ENCODE peak calls at places on chromosomes 16 and 17, in seven cellular contexts. G is A549, B is ovary, W is uterus, M is heart left ventricle, V is lower leg skin, Y is breast epithelium. T is an unnamed sample.

GRCh38 chr17:3557768-3558583 is at the start of gene TRPV3:
- DNase-seq in G (no peak), B (no peak), W (no peak), M (no peak), V (peak; percentile 90), Y (no peak), T (peak; percentile 82)

GRCh38 chr17:79046501-79047280 is 22.7 kb downstream of the C1QTNF1 start:
- DNase-seq in G (no peak), B (no peak), W (peak; percentile 61), M (no peak), V (no peak), Y (no peak), T (no peak)

GRCh38 chr16:81779540-81780320 is 639 bp downstream of the PLCG2 start:
- DNase-seq in G (peak; percentile 48), B (no peak), W (no peak), M (peak; percentile 78), V (peak; percentile 88), Y (no peak), T (no peak)

GRCh38 chr16:4053663-4054479 is 62.4 kb downstream of the ADCY9 start:
- DNase-seq in G (no peak), B (peak; percentile 50), W (peak; percentile 64), M (peak; percentile 76), V (peak; percentile 96), Y (peak; percentile 69), T (no peak)

GRCh38 chr16:11585460-11586374 is 1.0 kb downstream of the LITAF start:
- DNase-seq in G (no peak), B (peak; percentile 43), W (peak; percentile 35), M (peak; percentile 69), V (no peak), Y (no peak), T (no peak)

GRCh38 chr17:41912925-41913324 is 5.8 kb downstream of the ACLY start:
- DNase-seq in G (no peak), B (no peak), W (no peak), M (no peak), V (no peak), Y (no peak), T (no peak)

GRCh38 chr17:65892912-65893377 is 299.0 kb downstream of the CEP112 start:
- DNase-seq in G (no peak), B (no peak), W (no peak), M (no peak), V (no peak), Y (no peak), T (no peak)

GRCh38 chr16:23055481-23055880 is 93.8 kb downstream of the USP31 start:
- DNase-seq in G (no peak), B (no peak), W (no peak), M (no peak), V (no peak), Y (no peak), T (no peak)

GRCh38 chr16:73031155-73031866 is 16.6 kb downstream of the ZFHX3 start:
- DNase-seq in G (no peak), B (no peak), W (no peak), M (no peak), V (no peak), Y (no peak), T (no peak)

GRCh38 chr16:81005644-81006471 is 827 bp downstream of the CMC2 start:
- DNase-seq in G (no peak), B (peak; percentile 62), W (no peak), M (no peak), V (peak; percentile 95), Y (no peak), T (no peak)

GRCh38 chr17:49585422-49586027 is 9.9 kb downstream of the NXPH3 start:
- DNase-seq in G (peak; percentile 72), B (no peak), W (no peak), M (no peak), V (no peak), Y (no peak), T (no peak)

GRCh38 chr17:65931246-65932149 is 260.4 kb downstream of the CEP112 start:
- DNase-seq in G (no peak), B (no peak), W (no peak), M (peak; percentile 54), V (no peak), Y (no peak), T (no peak)

GRCh38 chr17:3030096-3030495 is 33.3 kb downstream of the OR1D5 start:
- DNase-seq in G (no peak), B (no peak), W (no peak), M (no peak), V (no peak), Y (no peak), T (no peak)

GRCh38 chr17:63150994-63151464 is 185.0 kb downstream of the TANC2 start:
- DNase-seq in G (no peak), B (no peak), W (no peak), M (no peak), V (no peak), Y (no peak), T (no peak)

GRCh38 chr17:39099686-39100293 is 51.6 kb downstream of the PLXDC1 start:
- DNase-seq in G (no peak), B (peak; percentile 94), W (peak; percentile 80), M (no peak), V (no peak), Y (no peak), T (no peak)

GRCh38 chr17:41624208-41625101 is at the start of gene KRT17:
- DNase-seq in G (no peak), B (no peak), W (no peak), M (peak; percentile 39), V (no peak), Y (peak; percentile 71), T (no peak)

GRCh38 chr16:23402100-23402499 is 50.9 kb downstream of the COG7 start:
- DNase-seq in G (no peak), B (no peak), W (no peak), M (no peak), V (no peak), Y (no peak), T (no peak)

GRCh38 chr17:36816889-36817288 is 120.4 kb upstream of the LHX1 start:
- DNase-seq in G (no peak), B (no peak), W (no peak), M (no peak), V (no peak), Y (no peak), T (no peak)

GRCh38 chr17:57215317-57215716 is 41.0 kb upstream of the MSI2 start:
- DNase-seq in G (no peak), B (no peak), W (no peak), M (no peak), V (no peak), Y (peak; percentile 65), T (no peak)

GRCh38 chr16:50747206-50747956 is 5.5 kb downstream of the CYLD start:
- DNase-seq in G (no peak), B (no peak), W (no peak), M (no peak), V (no peak), Y (no peak), T (no peak)

GRCh38 chr17:44218344-44219125 is 940 bp downstream of the UBTF start:
- DNase-seq in G (peak; percentile 75), B (peak; percentile 87), W (peak; percentile 90), M (peak; percentile 95), V (peak; percentile 97), Y (peak; percentile 84), T (peak; percentile 80)

GRCh38 chr17:59093145-59093701 is 13.5 kb downstream of the TRIM37 start:
- DNase-seq in G (no peak), B (no peak), W (no peak), M (no peak), V (no peak), Y (no peak), T (no peak)

GRCh38 chr17:49434821-49435581 is 20.3 kb upstream of the PHB1 start:
- DNase-seq in G (peak; percentile 95), B (no peak), W (peak; percentile 37), M (no peak), V (peak; percentile 84), Y (peak; percentile 51), T (peak; percentile 70)

DNA sequence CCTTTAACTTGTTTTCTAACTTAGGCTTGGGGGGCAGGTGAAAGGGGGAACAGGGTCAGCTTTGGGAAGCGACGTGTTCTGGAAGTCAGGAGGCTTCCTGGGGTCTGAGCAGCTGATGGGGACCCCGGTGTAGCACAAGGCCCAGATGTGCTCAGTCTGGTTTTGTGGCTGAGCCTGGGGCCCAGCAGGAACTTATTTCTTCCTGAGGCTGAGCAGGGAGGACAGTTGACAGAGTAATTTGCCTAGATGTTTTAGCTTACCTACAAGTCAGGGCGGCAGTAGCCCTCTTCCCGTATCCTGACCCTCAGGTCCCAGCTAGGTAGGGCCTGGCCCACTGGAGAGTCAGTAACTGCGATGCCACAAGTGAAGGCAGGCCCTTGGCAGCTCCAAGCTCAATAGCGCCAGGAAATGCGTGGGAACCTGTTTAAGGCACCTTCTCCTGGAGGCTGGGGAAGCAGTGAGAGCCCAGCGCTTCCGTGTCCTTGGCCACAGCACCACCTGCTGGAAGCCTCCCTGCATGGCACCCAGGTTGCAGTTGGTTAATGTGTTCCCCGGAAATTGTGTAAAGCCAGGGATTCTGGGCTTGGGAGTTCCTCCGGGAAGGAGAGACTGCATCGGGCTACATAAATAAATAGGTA is 5.2 kb downstream of the CCR7 start:
- DNase-seq in G (peak; percentile 99), B (peak; percentile 89), W (peak; percentile 95), M (peak; percentile 91), V (peak; percentile 99), Y (peak; percentile 95), T (peak; percentile 70)
- TF ChIP-seq POLR2A in G (no peak), B (peak; percentile 26), W (peak; percentile 37), M (no peak), V (no peak), Y (no peak), T (peak; percentile 72)

GRCh38 chr17:8954339-8954738 is 11.2 kb downstream of the PIK3R5 start:
- DNase-seq in G (no peak), B (no peak), W (no peak), M (peak; percentile 80), V (peak; percentile 90), Y (no peak), T (no peak)
- TF ChIP-seq POLR2A in G (no peak), B (no peak), W (no peak), M (no peak), V (no peak), Y (no peak), T (peak; percentile 14)

GRCh38 chr17:60597297-60597696 is 2.7 kb upstream of the PPM1D start:
- DNase-seq in G (no peak), B (no peak), W (no peak), M (no peak), V (no peak), Y (no peak), T (no peak)

GRCh38 chr17:60598001-60598736 is 1.8 kb upstream of the PPM1D start:
- DNase-seq in G (no peak), B (no peak), W (no peak), M (no peak), V (no peak), Y (no peak), T (no peak)

GRCh38 chr17:60600490-60601431 is 768 bp downstream of the PPM1D start:
- DNase-seq in G (peak; percentile 97), B (peak; percentile 69), W (peak; percentile 67), M (no peak), V (peak; percentile 92), Y (peak; percentile 65), T (peak; percentile 28)

GRCh38 chr17:60599620-60600489 is at the start of gene PPM1D:
- DNase-seq in G (peak; percentile 99), B (peak; percentile 100), W (peak; percentile 99), M (peak; percentile 100), V (peak; percentile 100), Y (peak; percentile 99), T (peak; percentile 96)

GRCh38 chr17:60599220-60599619 is 773 bp upstream of the PPM1D start:
- DNase-seq in G (peak; percentile 43), B (no peak), W (no peak), M (no peak), V (no peak), Y (no peak), T (no peak)
- TF ChIP-seq POLR2A in G (no peak), B (no peak), W (no peak), M (no peak), V (no peak), Y (no peak), T (no peak)

GRCh38 chr16:30407794-30408534 is 558 bp downstream of the ZNF771 start:
- DNase-seq in G (no peak), B (no peak), W (no peak), M (no peak), V (no peak), Y (no peak), T (peak; percentile 47)
- TF ChIP-seq POLR2A in G (no peak), B (no peak), W (no peak), M (no peak), V (no peak), Y (no peak), T (no peak)